ENCODE peak calls at places on chromosomes 13 and 19, in six cellular contexts. I is endothelial cell of umbilical vein, C is ovary, P is erythroblast, O is IMR-90, D is NB4. L is an unnamed sample.

GRCh38 chr13:27171244-27171829 is at the start of gene USP12:
- DNase-seq in C (no peak), D (peak), O (peak), P (peak), I (peak), L (no peak)

GRCh38 chr19:49894879-49895565 is 1.7 kb downstream of the IL4I1 start:
- DNase-seq in O (no peak), I (no peak), D (no peak), P (no peak), C (no peak), L (no peak)

GRCh38 chr13:29786698-29787097 is 63.7 kb downstream of the UBL3 start:
- DNase-seq in P (no peak), C (no peak), D (no peak), O (no peak), I (no peak), L (no peak)

GRCh38 chr13:113187263-113187669 is 21.2 kb downstream of the PCID2 start:
- DNase-seq in D (peak), P (peak), I (peak), C (no peak), O (peak), L (peak)

GRCh38 chr13:27599845-27600553 is 20.3 kb downstream of the LNX2 start:
- DNase-seq in O (peak), C (no peak), P (peak), I (peak), D (no peak), L (peak)

GRCh38 chr13:52650731-52651130 is 1.9 kb upstream of the SUGT1 start:
- DNase-seq in I (peak), O (no peak), P (peak), C (no peak), D (no peak), L (no peak)

GRCh38 chr19:644363-644762 is 4.7 kb downstream of the FGF22 start:
- DNase-seq in O (no peak), D (no peak), P (no peak), C (no peak), I (no peak), L (no peak)

GRCh38 chr19:55643003-55643732 is at the start of gene ZNF581:
- DNase-seq in P (peak), O (peak), I (peak), C (peak), D (peak), L (peak)

GRCh38 chr19:47369923-47370625 is 21.0 kb downstream of the DHX34 start:
- DNase-seq in O (peak), P (peak), C (no peak), I (no peak), D (peak), L (no peak)

GRCh38 chr19:12956446-12957388 is at the start of gene GADD45GIP1:
- DNase-seq in D (peak), P (peak), C (peak), I (peak), O (peak), L (peak)

GRCh38 chr13:39601636-39602035 is 1.4 kb downstream of the LHFPL6 start:
- DNase-seq in O (no peak), D (no peak), C (no peak), I (no peak), P (no peak), L (no peak)

GRCh38 chr13:36219883-36220282 is 5.5 kb upstream of the SOHLH2 start:
- DNase-seq in P (no peak), O (no peak), I (no peak), C (no peak), D (no peak), L (no peak)

GRCh38 chr19:51470966-51471365 is 7.4 kb upstream of the CEACAM18 start:
- DNase-seq in I (no peak), D (peak), C (no peak), P (no peak), O (no peak), L (no peak)

GRCh38 chr19:30049226-30049625 is 107.2 kb downstream of the URI1 start:
- DNase-seq in D (no peak), I (no peak), P (no peak), O (no peak), C (no peak), L (no peak)

GRCh38 chr13:20391597-20392452 is 133.8 kb downstream of the CRYL1 start:
- DNase-seq in C (no peak), O (no peak), P (peak), I (no peak), D (no peak), L (no peak)

GRCh38 chr13:80224468-80224867 is 116.5 kb downstream of the SPRY2 start:
- DNase-seq in I (peak), D (peak), C (no peak), O (peak), P (no peak), L (no peak)

GRCh38 chr13:99357920-99358319 is 50.7 kb upstream of the GPR183 start:
- DNase-seq in D (no peak), I (peak), P (no peak), O (no peak), C (no peak), L (no peak)

GRCh38 chr19:13033819-13034611 is 38.7 kb downstream of the NFIX start:
- DNase-seq in O (peak), D (peak), I (no peak), P (peak), C (peak), L (peak)

GRCh38 chr13:44049546-44049945 is 169.8 kb downstream of the LACC1 start:
- DNase-seq in D (no peak), C (no peak), P (no peak), O (no peak), I (no peak), L (no peak)

GRCh38 chr13:23701646-23702045 is 131.4 kb downstream of the TNFRSF19 start:
- DNase-seq in O (peak), I (no peak), C (peak), P (no peak), D (no peak), L (peak)

GRCh38 chr13:42906257-42906656 is 85.8 kb downstream of the EPSTI1 start:
- DNase-seq in D (no peak), C (no peak), P (no peak), O (no peak), I (no peak), L (no peak)

GRCh38 chr13:51122868-51123267 is 11.8 kb upstream of the C13orf42 start:
- DNase-seq in P (no peak), O (no peak), C (no peak), D (peak), I (no peak), L (no peak)

GRCh38 chr13:51861728-51862300 is at the start of gene CCDC70:
- DNase-seq in I (peak), D (peak), P (no peak), O (peak), C (no peak), L (no peak)

GRCh38 chr13:112603641-112604220 is 15.8 kb upstream of the TUBGCP3 start:
- DNase-seq in C (no peak), P (no peak), O (peak), D (no peak), I (peak), L (no peak)

GRCh38 chr13:37485766-37486165 is 112.8 kb downstream of the POSTN start:
- DNase-seq in P (no peak), C (no peak), D (no peak), O (peak), I (peak), L (no peak)

GRCh38 chr19:1000591-1001537 is 645 bp downstream of the GRIN3B start:
- DNase-seq in I (no peak), P (no peak), O (no peak), D (no peak), C (no peak), L (no peak)

GRCh38 chr13:48316826-48317510 is 13.4 kb downstream of the RB1 start:
- DNase-seq in D (no peak), I (no peak), P (no peak), O (no peak), C (no peak), L (no peak)

GRCh38 chr13:51148952-51149573 is 38.0 kb upstream of the C13orf42 start:
- DNase-seq in C (no peak), I (peak), D (peak), O (peak), P (peak), L (no peak)

GRCh38 chr13:65913173-65913572 is 1317.0 kb downstream of the PCDH9 start:
- DNase-seq in P (no peak), O (peak), I (peak), C (no peak), D (no peak), L (no peak)

GRCh38 chr19:2727640-2727944 is 6.4 kb upstream of the DIRAS1 start:
- DNase-seq in I (no peak), O (no peak), P (no peak), D (no peak), C (no peak), L (no peak)

GRCh38 chr19:13150187-13150918 is at the start of the genes IER2 and STX10:
- DNase-seq in O (peak), C (peak), D (peak), P (peak), I (peak), L (peak)

GRCh38 chr19:50344661-50345318 is 15.6 kb upstream of the KCNC3 start:
- DNase-seq in C (no peak), O (no peak), I (no peak), P (no peak), D (peak), L (no peak)

GRCh38 chr13:74136089-74136658 is 2.0 kb upstream of the KLF12 start:
- DNase-seq in D (no peak), O (peak), I (peak), P (peak), C (peak), L (no peak)

GRCh38 chr13:29435125-29435911 is 160.2 kb downstream of the SLC7A1 start:
- DNase-seq in D (no peak), O (peak), I (no peak), P (no peak), C (no peak), L (peak)

GRCh38 chr13:91185294-91185863 is 162.1 kb upstream of the MIR17HG start:
- DNase-seq in D (peak), O (peak), I (peak), P (peak), C (no peak), L (no peak)

DNA sequence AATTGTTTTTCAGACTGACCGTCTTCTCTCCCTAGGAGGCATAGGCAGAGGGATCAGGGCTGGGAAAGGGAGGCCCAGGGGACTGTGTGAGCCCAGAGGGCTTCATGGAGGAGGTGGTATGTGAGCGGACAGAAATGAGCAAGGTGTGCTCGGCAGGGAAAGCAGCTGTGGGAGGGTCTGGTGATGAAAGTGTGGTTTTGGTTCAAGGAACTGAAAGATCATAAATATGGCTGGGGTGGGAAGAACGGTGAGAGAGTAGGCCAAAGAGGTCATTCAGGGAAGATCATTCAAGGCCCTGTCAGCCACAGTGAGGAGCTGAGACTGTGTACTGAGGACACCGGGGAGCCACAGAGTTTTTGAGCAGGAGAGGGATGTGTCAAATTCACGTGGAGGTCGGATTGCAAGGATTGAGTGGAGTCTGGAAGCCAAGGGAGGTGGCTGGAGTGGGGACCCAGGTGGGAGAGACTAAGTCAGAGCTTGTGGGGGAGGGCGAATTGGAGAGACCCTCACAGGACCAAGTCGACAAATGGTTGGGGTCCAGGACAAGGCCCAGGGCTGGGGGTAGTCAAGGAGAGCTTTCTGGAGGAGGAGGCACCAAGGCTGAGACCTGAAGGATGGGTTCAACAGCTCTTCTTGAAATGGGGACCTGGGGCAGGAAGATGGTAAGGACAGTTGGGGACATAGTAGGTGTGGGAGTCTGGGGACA is 7.6 kb downstream of the PLD3 start:
- DNase-seq in P (no peak), C (no peak), O (no peak), D (no peak), I (no peak), L (no peak)
- TF ChIP-seq POLR2A in P (no peak), C (no peak), O (no peak), D (no peak), I (no peak), L (no peak)

DNA sequence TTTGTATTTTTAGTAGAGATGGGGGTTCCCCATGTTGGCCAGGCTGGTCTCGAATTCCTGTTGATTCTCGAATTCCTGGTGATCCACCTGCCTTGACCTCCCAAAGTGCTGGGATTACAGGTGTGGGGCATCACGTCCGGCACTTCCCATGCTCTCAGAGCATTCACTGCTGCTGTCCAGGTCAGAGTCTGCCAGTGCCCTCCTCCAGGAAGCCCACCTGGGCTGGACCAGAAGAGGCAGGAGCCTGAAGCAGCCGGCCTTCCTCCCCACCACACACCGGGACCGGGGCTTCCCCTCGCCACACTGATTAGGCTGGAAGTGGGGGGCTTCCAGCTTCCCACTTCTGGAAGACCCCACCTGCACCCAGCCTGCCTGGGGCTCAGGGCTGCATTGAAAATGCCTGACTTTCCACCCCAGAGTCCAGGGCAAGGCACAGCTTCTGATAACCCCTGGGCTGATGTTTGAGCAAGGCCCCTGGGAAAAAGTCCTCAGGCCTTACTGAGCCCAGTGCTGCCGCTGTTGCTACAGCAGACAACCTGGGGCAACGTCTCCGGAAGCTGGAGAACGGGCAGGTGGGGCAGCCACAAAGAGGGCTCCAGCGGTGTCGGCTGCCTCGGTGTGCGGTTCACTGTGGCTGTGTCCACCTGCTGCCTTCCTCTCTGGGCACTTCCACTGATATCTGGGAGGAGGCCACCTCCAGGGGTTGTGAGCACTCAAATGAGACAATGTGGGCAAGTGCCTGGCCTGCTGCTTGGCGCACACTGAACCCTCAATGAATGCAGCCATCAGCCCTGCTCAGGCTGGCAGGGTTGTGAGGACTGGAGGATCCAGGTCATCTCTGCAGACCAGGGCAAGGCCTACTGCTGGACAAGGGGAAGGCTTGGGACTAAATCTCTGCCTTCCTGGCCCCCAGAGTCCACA is 22.6 kb downstream of the CEBPA start:
- DNase-seq in D (no peak), O (no peak), P (no peak), I (no peak), C (no peak), L (no peak)
- TF ChIP-seq POLR2A in D (no peak), O (no peak), P (no peak), I (no peak), C (no peak), L (no peak)

DNA sequence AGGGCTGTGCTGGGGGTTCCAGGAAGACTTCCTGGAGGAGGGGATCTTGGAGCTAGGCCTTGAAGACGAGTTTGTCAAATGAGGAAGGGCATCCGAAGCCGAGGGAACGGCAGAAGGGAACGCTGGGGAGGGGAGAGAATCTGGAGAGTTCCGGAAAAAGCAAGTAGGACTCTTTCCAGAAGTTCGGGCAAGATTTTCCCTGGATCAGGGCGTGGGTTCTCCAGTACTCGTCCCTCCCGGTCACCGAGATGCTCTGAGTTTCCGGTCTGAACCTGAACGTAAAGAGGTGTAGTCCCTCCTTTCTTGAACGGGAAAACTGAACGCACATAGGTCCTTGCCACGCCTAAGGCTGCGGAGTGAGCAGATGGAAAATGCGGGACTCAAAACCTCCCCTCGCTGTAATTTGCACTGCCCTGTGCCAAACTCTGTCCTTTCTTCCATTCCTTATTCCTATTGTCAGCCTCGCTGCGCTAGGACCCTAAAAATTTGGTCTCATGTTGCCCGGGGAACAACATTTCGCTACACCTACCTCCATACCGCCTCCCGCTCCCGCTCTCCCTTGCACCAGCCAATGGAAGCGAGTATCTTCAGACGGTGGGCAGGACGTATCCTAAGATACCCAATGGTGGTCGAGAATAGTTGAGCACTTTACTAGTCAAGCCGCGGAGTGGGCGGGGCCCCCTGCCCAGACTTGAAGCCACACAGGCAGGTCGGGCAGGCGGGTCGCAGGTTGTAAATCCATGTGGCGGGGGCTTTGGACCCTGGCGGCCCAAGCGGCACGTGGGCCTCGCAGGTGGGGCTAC is at the start of gene GTPBP3:
- DNase-seq in C (peak), O (peak), I (peak), D (peak), P (peak), L (peak)
- TF ChIP-seq POLR2A in C (no peak), O (no peak), I (peak), D (peak), P (peak), L (no peak)

GRCh38 chr13:60797112-60797511 is 400.1 kb downstream of the TDRD3 start:
- DNase-seq in I (no peak), C (no peak), P (no peak), O (no peak), D (no peak), L (no peak)
- TF ChIP-seq POLR2A in I (no peak), C (no peak), P (no peak), O (no peak), D (no peak), L (no peak)

GRCh38 chr19:44747739-44748425 is 626 bp upstream of the BCL3 start:
- DNase-seq in O (peak), C (peak), P (no peak), D (peak), I (peak), L (peak)
- TF ChIP-seq POLR2A in O (peak), C (no peak), P (no peak), D (no peak), I (no peak), L (no peak)

DNA sequence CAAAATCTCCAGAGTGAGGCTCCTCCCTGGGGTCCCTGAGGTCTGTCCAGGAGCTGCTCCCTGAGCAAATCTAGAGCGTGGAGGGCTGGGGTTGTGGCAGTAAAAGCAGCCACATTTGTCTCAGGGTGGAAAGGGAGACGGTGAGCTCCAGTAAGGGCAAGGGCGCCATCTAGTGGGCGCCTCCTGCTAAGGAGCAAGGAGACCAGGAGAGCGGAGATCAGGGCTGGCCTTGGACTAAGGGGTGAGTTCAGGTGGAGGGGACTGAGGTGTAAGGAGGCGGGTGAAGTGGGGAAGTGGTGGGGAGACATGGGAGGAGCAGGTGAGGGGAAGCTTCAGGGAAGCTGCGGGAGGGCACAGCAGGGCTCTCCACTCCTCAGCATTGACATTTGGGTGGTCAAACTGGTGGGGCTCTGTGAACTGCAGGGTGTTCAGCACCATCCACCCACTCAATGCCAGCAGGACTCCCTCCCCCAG is 5.3 kb upstream of the CEACAM21 start:
- DNase-seq in O (peak), I (peak), D (peak), C (peak), P (peak), L (peak)
- TF ChIP-seq POLR2A in O (no peak), I (no peak), D (no peak), C (no peak), P (no peak), L (no peak)

DNA sequence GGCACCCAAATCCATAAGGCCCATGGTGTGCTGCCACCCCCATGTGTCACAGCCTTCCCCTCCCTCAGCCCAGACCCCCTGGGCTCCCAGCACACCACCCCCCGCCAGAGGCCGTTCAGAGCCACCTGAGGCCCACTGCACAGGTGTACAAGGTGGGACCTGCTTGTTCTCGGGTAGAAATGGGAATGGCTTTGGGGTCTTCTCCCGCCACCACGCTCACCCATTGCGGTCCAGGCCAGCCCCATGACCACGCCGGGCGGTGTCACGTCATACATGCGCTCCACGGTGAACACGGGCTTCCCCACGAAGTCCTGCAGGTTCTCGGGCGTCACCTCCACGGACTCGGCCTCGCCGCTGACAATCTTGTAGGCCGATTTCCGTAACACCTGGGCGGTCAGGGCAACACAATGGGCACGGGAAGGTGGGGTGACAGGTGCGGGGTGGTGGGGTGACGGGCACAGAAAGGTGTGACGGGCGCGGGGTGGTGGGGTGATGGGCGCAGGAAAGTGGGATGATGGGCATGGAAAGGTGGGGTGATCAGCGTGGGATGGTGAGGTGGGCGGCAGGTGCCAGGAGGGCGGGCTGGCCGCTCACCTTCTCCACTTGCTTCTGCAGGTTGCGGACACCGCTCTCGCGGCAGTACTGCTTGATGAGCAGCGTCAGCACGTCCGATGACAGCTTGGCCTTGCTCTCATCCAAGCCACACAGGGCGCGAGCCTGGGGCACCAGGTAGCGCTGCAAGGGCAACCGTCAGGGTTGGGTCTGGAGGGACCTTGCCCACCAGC is 4.3 kb downstream of the RPL36 start:
- DNase-seq in I (no peak), D (no peak), O (no peak), C (no peak), P (no peak), L (no peak)
- TF ChIP-seq POLR2A in I (no peak), D (no peak), O (no peak), C (no peak), P (no peak), L (no peak)